ENCODE peak calls at places on chromosomes 3 and 15, in ten cellular contexts. E is endothelial cell of umbilical vein, R is coronary artery, X is GM12865, G is testis, M is tibial artery, B is AG09309, J is Calu3, V is fibroblast of mammary gland, Y is uterus. W is an unnamed sample.

GRCh38 chr15:98923159-98923558 is 84.4 kb downstream of the PGPEP1L start:
- DNase-seq in E (no peak), R (no peak), X (no peak), G (peak), M (peak), B (no peak), J (no peak), V (no peak), Y (no peak), W (no peak)

GRCh38 chr3:50194128-50194902 is 2.9 kb downstream of the GNAT1 start:
- DNase-seq in E (peak), R (no peak), X (peak), G (peak), M (no peak), B (no peak), J (peak), V (peak), Y (peak), W (peak)

GRCh38 chr15:28888302-28888894 is 2.6 kb downstream of the APBA2 start:
- DNase-seq in E (no peak), R (no peak), X (no peak), G (no peak), M (no peak), B (no peak), J (no peak), V (no peak), Y (no peak), W (no peak)

GRCh38 chr3:14410501-14411165 is 8.2 kb downstream of the SLC6A6 start:
- DNase-seq in E (peak), R (no peak), X (peak), G (no peak), M (no peak), B (peak), J (peak), V (peak), Y (no peak), W (peak)

GRCh38 chr3:19931767-19932188 is 2.2 kb downstream of the EFHB start:
- DNase-seq in E (no peak), R (no peak), X (peak), G (no peak), M (no peak), B (no peak), J (no peak), V (peak), Y (no peak), W (peak)

GRCh38 chr15:27057904-27058645 is 87.1 kb downstream of the GABRG3 start:
- DNase-seq in E (no peak), R (no peak), X (no peak), G (no peak), M (no peak), B (no peak), J (no peak), V (peak), Y (no peak), W (peak)

GRCh38 chr3:117927831-117928230 is 1106.8 kb downstream of the IGSF11 start:
- DNase-seq in E (no peak), R (no peak), X (no peak), G (no peak), M (no peak), B (no peak), J (no peak), V (no peak), Y (no peak), W (no peak)

GRCh38 chr3:138389144-138389601 is 40.8 kb downstream of the MRAS start:
- DNase-seq in E (no peak), R (no peak), X (no peak), G (no peak), M (peak), B (no peak), J (no peak), V (peak), Y (peak), W (no peak)

GRCh38 chr3:31868246-31868645 is 112.8 kb downstream of the OSBPL10 start:
- DNase-seq in E (no peak), R (no peak), X (no peak), G (no peak), M (no peak), B (no peak), J (no peak), V (no peak), Y (no peak), W (no peak)

GRCh38 chr3:120831066-120831465 is 76.9 kb upstream of the STXBP5L start:
- DNase-seq in E (no peak), R (no peak), X (no peak), G (no peak), M (no peak), B (no peak), J (no peak), V (no peak), Y (no peak), W (no peak)

GRCh38 chr3:141625506-141625905 is 112.6 kb upstream of the RNF7 start:
- DNase-seq in E (no peak), R (no peak), X (no peak), G (peak), M (no peak), B (no peak), J (no peak), V (peak), Y (no peak), W (peak)

GRCh38 chr15:67574981-67575632 is 32.6 kb downstream of the MAP2K5 start:
- DNase-seq in E (no peak), R (no peak), X (no peak), G (no peak), M (no peak), B (no peak), J (no peak), V (no peak), Y (no peak), W (no peak)

GRCh38 chr3:198030726-198031125 is 70.7 kb downstream of the LMLN start:
- DNase-seq in E (no peak), R (no peak), X (no peak), G (no peak), M (no peak), B (no peak), J (no peak), V (no peak), Y (no peak), W (no peak)

GRCh38 chr3:50563867-50564266 is 3.7 kb downstream of the C3orf18 start:
- DNase-seq in E (no peak), R (no peak), X (no peak), G (no peak), M (no peak), B (no peak), J (no peak), V (no peak), Y (no peak), W (no peak)

GRCh38 chr3:18739098-18739431 is 313.9 kb upstream of the SATB1 start:
- DNase-seq in E (no peak), R (no peak), X (no peak), G (no peak), M (no peak), B (no peak), J (no peak), V (no peak), Y (no peak), W (no peak)

GRCh38 chr3:62876064-62876463 is 848 bp upstream of the CADPS start:
- DNase-seq in E (peak), R (no peak), X (peak), G (peak), M (no peak), B (no peak), J (peak), V (peak), Y (no peak), W (peak)

GRCh38 chr15:32994810-32995424 is 199.6 kb downstream of the FMN1 start:
- DNase-seq in E (peak), R (no peak), X (peak), G (no peak), M (no peak), B (no peak), J (no peak), V (peak), Y (no peak), W (peak)

GRCh38 chr15:73317651-73318462 is 50.9 kb downstream of the HCN4 start:
- DNase-seq in E (no peak), R (peak), X (no peak), G (no peak), M (no peak), B (no peak), J (no peak), V (no peak), Y (no peak), W (no peak)

GRCh38 chr3:73398084-73398483 is 226.7 kb downstream of the PDZRN3 start:
- DNase-seq in E (no peak), R (no peak), X (no peak), G (no peak), M (no peak), B (no peak), J (no peak), V (no peak), Y (no peak), W (no peak)

GRCh38 chr3:192433704-192434103 is 293.6 kb downstream of the FGF12 start:
- DNase-seq in E (no peak), R (no peak), X (no peak), G (no peak), M (no peak), B (no peak), J (peak), V (no peak), Y (no peak), W (no peak)

GRCh38 chr15:30041868-30042267 is 40.9 kb upstream of the GOLGA8J start:
- DNase-seq in E (no peak), R (no peak), X (no peak), G (no peak), M (no peak), B (no peak), J (no peak), V (no peak), Y (no peak), W (no peak)

GRCh38 chr3:58490860-58491501 is 915 bp upstream of the KCTD6 start:
- DNase-seq in E (no peak), R (peak), X (no peak), G (no peak), M (peak), B (no peak), J (peak), V (no peak), Y (peak), W (no peak)

GRCh38 chr3:128252083-128252482 is 98.8 kb downstream of the EEFSEC start:
- DNase-seq in E (peak), R (no peak), X (no peak), G (no peak), M (no peak), B (no peak), J (no peak), V (no peak), Y (no peak), W (no peak)

GRCh38 chr15:89358755-89359439 is 24.3 kb upstream of the POLG start:
- DNase-seq in E (peak), R (peak), X (peak), G (peak), M (peak), B (peak), J (peak), V (peak), Y (peak), W (peak)

GRCh38 chr3:14462738-14463137 is 60.3 kb downstream of the SLC6A6 start:
- DNase-seq in E (no peak), R (no peak), X (no peak), G (no peak), M (no peak), B (no peak), J (no peak), V (no peak), Y (no peak), W (peak)

GRCh38 chr15:73346735-73347312 is 21.9 kb downstream of the HCN4 start:
- DNase-seq in E (peak), R (no peak), X (peak), G (peak), M (no peak), B (no peak), J (peak), V (peak), Y (peak), W (peak)

GRCh38 chr15:58475573-58476524 is 44.1 kb downstream of the LIPC start:
- DNase-seq in E (peak), R (no peak), X (no peak), G (no peak), M (no peak), B (peak), J (no peak), V (peak), Y (no peak), W (peak)

GRCh38 chr15:26378304-26378703 is 394.6 kb downstream of the GABRB3 start:
- DNase-seq in E (no peak), R (no peak), X (no peak), G (no peak), M (no peak), B (no peak), J (no peak), V (no peak), Y (no peak), W (no peak)

GRCh38 chr15:90095521-90095959 is 6.7 kb downstream of the IDH2 start:
- DNase-seq in E (no peak), R (no peak), X (peak), G (no peak), M (no peak), B (no peak), J (no peak), V (no peak), Y (no peak), W (no peak)

GRCh38 chr3:90033242-90033641 is 925.8 kb downstream of the EPHA3 start:
- DNase-seq in E (no peak), R (no peak), X (no peak), G (no peak), M (no peak), B (no peak), J (no peak), V (no peak), Y (no peak), W (no peak)

GRCh38 chr15:83210619-83211018 is 3.0 kb upstream of the HDGFL3 start:
- DNase-seq in E (no peak), R (no peak), X (peak), G (no peak), M (no peak), B (no peak), J (peak), V (peak), Y (no peak), W (peak)

GRCh38 chr3:81393251-81393650 is 368.2 kb downstream of the GBE1 start:
- DNase-seq in E (no peak), R (no peak), X (no peak), G (no peak), M (no peak), B (no peak), J (no peak), V (no peak), Y (no peak), W (no peak)

GRCh38 chr3:172303941-172304558 is 144.2 kb downstream of the GHSR start:
- DNase-seq in E (no peak), R (no peak), X (no peak), G (no peak), M (no peak), B (no peak), J (no peak), V (no peak), Y (no peak), W (no peak)

GRCh38 chr3:193640165-193640706 is 47.2 kb downstream of the OPA1 start:
- DNase-seq in E (no peak), R (no peak), X (no peak), G (no peak), M (no peak), B (no peak), J (no peak), V (peak), Y (no peak), W (no peak)

GRCh38 chr15:64454282-64454681 is 6.1 kb upstream of the ZNF609 start:
- DNase-seq in E (no peak), R (no peak), X (no peak), G (no peak), M (no peak), B (no peak), J (no peak), V (no peak), Y (no peak), W (no peak)

GRCh38 chr3:172648736-172649135 is 62.1 kb downstream of the NCEH1 start:
- DNase-seq in E (no peak), R (no peak), X (no peak), G (no peak), M (no peak), B (no peak), J (no peak), V (peak), Y (no peak), W (peak)

GRCh38 chr15:70664494-70664893 is 98.9 kb downstream of the UACA start:
- DNase-seq in E (no peak), R (no peak), X (no peak), G (no peak), M (no peak), B (no peak), J (no peak), V (no peak), Y (no peak), W (no peak)

GRCh38 chr3:46852329-46852720 is 10.9 kb downstream of the MYL3 start:
- DNase-seq in E (no peak), R (peak), X (no peak), G (peak), M (no peak), B (no peak), J (no peak), V (no peak), Y (no peak), W (no peak)

GRCh38 chr3:103653996-103654395 is 1219.2 kb downstream of the ZPLD1 start:
- DNase-seq in E (no peak), R (no peak), X (no peak), G (no peak), M (no peak), B (no peak), J (no peak), V (no peak), Y (no peak), W (peak)
- TF ChIP-seq CTCF in E (no peak), R (no peak), X (no peak), G (no peak), M (no peak), B (no peak), J (no peak), V (no peak), Y (no peak), W (no peak)

GRCh38 chr15:76330281-76330680 is 6.3 kb upstream of the ISL2 start:
- DNase-seq in E (peak), R (no peak), X (no peak), G (peak), M (no peak), B (no peak), J (peak), V (peak), Y (no peak), W (peak)
- TF ChIP-seq CTCF in E (peak), R (peak), X (peak), G (peak), M (peak), B (peak), J (peak), V (peak), Y (peak), W (peak)

DNA sequence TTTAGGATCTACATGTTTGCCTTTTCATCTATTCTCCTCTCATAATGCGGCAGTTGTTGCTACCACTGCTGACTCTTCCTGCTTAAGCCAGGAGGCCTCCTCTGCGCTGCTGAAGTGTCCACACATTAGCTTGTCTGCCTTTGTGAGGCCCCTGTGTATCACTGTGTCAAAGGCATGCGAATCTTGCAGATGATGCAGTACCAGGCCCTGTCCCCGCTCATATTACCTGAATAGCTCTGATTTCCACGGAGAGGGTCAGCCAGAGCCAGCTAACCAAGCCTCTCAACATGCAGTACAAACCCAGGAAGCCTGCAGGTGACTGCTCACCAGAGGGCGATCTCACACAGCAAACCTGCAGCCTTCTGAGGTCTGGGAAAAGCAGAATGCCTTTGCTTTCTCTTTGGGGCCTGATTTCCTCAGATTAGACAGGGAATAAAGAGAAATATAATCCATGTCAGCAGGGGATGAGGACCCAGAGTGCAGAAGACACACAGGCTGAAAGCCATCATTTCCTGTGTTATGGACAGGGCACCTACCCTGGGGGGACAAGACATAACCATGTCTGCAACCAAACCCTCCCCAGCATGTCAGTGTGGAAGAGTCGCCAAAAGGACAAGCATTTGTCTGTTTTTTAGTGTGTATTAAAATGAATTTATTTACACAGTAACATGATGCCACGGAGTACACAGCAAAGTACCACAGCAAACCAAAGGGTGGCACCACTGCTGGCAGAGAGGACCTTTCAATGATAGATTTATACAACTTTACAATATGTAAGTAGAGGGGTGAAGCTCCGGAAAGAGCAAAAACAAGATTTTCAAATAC is 36.8 kb upstream of the TSPAN3 start:
- DNase-seq in E (peak), R (no peak), X (peak), G (peak), M (peak), B (no peak), J (peak), V (peak), Y (peak), W (peak)
- TF ChIP-seq CTCF in E (peak), R (no peak), X (peak), G (peak), M (peak), B (peak), J (peak), V (peak), Y (peak), W (peak)

DNA sequence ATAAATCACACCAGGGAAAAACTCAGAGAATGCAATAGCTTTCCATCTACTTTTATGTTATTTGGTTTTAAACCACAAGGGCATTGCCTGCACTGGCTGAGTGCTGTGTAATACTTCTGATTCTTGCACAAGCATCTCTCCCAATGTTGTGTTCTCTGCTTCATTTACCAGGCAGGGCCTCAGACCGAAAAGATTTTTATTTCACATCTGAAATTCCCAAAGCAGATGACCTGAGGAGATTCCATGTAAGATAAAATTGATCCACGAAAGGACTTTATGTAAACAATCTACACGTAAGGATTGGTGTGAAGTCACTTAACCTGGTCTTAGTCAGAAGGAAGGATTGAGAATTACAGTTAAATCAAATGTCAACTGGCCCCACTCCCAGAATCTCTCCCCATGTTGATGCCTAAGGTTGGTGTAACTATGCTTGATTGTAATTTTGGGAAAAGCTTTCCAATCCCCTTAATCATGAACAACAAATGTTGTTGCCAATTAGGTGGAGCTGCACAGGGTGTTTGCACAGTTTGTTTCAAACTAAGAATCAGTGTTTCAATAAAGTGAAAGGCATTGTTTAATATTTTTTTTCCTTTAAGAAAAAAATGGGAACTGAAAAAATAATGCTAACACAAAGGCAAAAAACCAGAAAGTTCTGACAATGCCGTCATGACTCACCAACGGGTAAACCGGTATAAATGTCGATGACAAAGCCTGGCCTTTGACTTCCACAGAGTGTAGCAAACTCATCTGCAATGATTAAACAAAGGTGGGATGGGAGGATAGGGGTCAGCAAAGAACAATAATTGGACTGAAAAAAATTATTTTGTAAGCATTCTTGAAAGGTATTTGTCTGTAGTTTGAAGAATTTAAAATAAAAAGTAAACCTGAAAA is 128.6 kb downstream of the DUT start:
- DNase-seq in E (peak), R (no peak), X (no peak), G (no peak), M (no peak), B (peak), J (peak), V (peak), Y (no peak), W (peak)
- TF ChIP-seq CTCF in E (no peak), R (no peak), X (no peak), G (no peak), M (no peak), B (peak), J (no peak), V (peak), Y (no peak), W (no peak)

GRCh38 chr3:156448300-156448699 is 106.6 kb downstream of the SSR3 start:
- DNase-seq in E (peak), R (no peak), X (peak), G (peak), M (no peak), B (peak), J (peak), V (peak), Y (no peak), W (peak)
- TF ChIP-seq CTCF in E (peak), R (no peak), X (peak), G (peak), M (no peak), B (peak), J (peak), V (peak), Y (no peak), W (peak)

W was measured in bronchial epithelial cell.